ENCODE peak calls at places on chromosome 7, in seven cellular contexts. W, B, J, E, P, X and S are unnamed samples.

GRCh38 chr7:134454277-134454676 is 4.6 kb downstream of the AKR1B1 start:
- DNase-seq in W (no peak), B (peak; percentile 64), J (no peak), E (no peak), P (no peak), X (no peak), S (no peak)

GRCh38 chr7:108016841-108017775 is 14.1 kb upstream of the LAMB1 start:
- DNase-seq in W (peak; percentile 46), B (peak; percentile 70), J (no peak), E (no peak), P (peak; percentile 61), X (no peak), S (no peak)

GRCh38 chr7:114243019-114243507 is 171.6 kb upstream of the FOXP2 start:
- DNase-seq in W (no peak), B (no peak), J (no peak), E (no peak), P (peak; percentile 41), X (no peak), S (peak; percentile 31)

GRCh38 chr7:1248077-1248458 is 15.4 kb downstream of the UNCX start:
- DNase-seq in W (no peak), B (no peak), J (no peak), E (no peak), P (no peak), X (no peak), S (no peak)

GRCh38 chr7:134727711-134728110 is 51.7 kb upstream of the CALD1 start:
- DNase-seq in W (no peak), B (peak; percentile 53), J (no peak), E (no peak), P (no peak), X (no peak), S (no peak)

GRCh38 chr7:45922810-45923209 is 1.7 kb upstream of the IGFBP3 start:
- DNase-seq in W (no peak), B (no peak), J (no peak), E (no peak), P (no peak), X (peak; percentile 58), S (no peak)

GRCh38 chr7:73341877-73342276 is 13.9 kb downstream of the FKBP6 start:
- DNase-seq in W (no peak), B (peak; percentile 91), J (no peak), E (no peak), P (peak; percentile 74), X (no peak), S (peak; percentile 10)

GRCh38 chr7:1647961-1648631 is 22.0 kb upstream of the ELFN1 start:
- DNase-seq in W (no peak), B (no peak), J (peak; percentile 47), E (peak; percentile 83), P (no peak), X (peak; percentile 65), S (no peak)

GRCh38 chr7:94445696-94446194 is 51.0 kb downstream of the COL1A2 start:
- DNase-seq in W (no peak), B (no peak), J (no peak), E (no peak), P (no peak), X (no peak), S (no peak)

GRCh38 chr7:106111671-106112117 is 418 bp downstream of the SYPL1 start:
- DNase-seq in W (peak; percentile 29), B (no peak), J (peak; percentile 75), E (peak; percentile 86), P (peak; percentile 65), X (peak; percentile 65), S (no peak)

GRCh38 chr7:40221836-40222235 is 87.0 kb downstream of the SUGCT start:
- DNase-seq in W (no peak), B (peak; percentile 92), J (no peak), E (no peak), P (peak; percentile 97), X (no peak), S (no peak)

GRCh38 chr7:146090023-146090645 is 26.5 kb upstream of the CNTNAP2 start:
- DNase-seq in W (peak; percentile 56), B (no peak), J (peak; percentile 4), E (no peak), P (peak; percentile 23), X (no peak), S (peak; percentile 1)

GRCh38 chr7:121575194-121575766 is 179.2 kb upstream of the FAM3C start:
- DNase-seq in W (no peak), B (no peak), J (no peak), E (no peak), P (no peak), X (no peak), S (no peak)

GRCh38 chr7:116551692-116552091 is 26.9 kb downstream of the CAV1 start:
- DNase-seq in W (no peak), B (no peak), J (no peak), E (no peak), P (no peak), X (no peak), S (no peak)

GRCh38 chr7:23333671-23334246 is 34.6 kb downstream of the MALSU1 start:
- DNase-seq in W (no peak), B (peak; percentile 96), J (no peak), E (peak; percentile 15), P (peak; percentile 94), X (no peak), S (no peak)

GRCh38 chr7:11437987-11438386 is 394.0 kb downstream of the THSD7A start:
- DNase-seq in W (no peak), B (peak; percentile 7), J (no peak), E (no peak), P (peak; percentile 41), X (no peak), S (no peak)

GRCh38 chr7:106284516-106285050 is at the start of gene NAMPT:
- DNase-seq in W (peak; percentile 63), B (no peak), J (peak; percentile 79), E (peak; percentile 60), P (no peak), X (peak; percentile 59), S (peak; percentile 65)

GRCh38 chr7:105261689-105262088 is 127.0 kb downstream of the SRPK2 start:
- DNase-seq in W (no peak), B (peak; percentile 35), J (no peak), E (no peak), P (no peak), X (no peak), S (no peak)

GRCh38 chr7:12764355-12765000 is 77.0 kb downstream of the ARL4A start:
- DNase-seq in W (no peak), B (peak; percentile 20), J (no peak), E (no peak), P (no peak), X (no peak), S (no peak)

GRCh38 chr7:128826916-128827247 is 3.3 kb upstream of the FLNC start:
- DNase-seq in W (no peak), B (no peak), J (no peak), E (no peak), P (no peak), X (no peak), S (no peak)

GRCh38 chr7:148447221-148447845 is 143.2 kb upstream of the C7orf33 start:
- DNase-seq in W (no peak), B (no peak), J (no peak), E (no peak), P (no peak), X (no peak), S (no peak)

GRCh38 chr7:131381069-131381838 is 53.6 kb downstream of the MKLN1 start:
- DNase-seq in W (no peak), B (peak; percentile 78), J (no peak), E (no peak), P (peak; percentile 59), X (no peak), S (no peak)

GRCh38 chr7:24827027-24827426 is 69.8 kb upstream of the GSDME start:
- DNase-seq in W (no peak), B (no peak), J (no peak), E (no peak), P (no peak), X (no peak), S (no peak)

GRCh38 chr7:24828871-24829661 is 71.8 kb upstream of the GSDME start:
- DNase-seq in W (no peak), B (no peak), J (no peak), E (no peak), P (peak; percentile 83), X (no peak), S (no peak)

GRCh38 chr7:24825931-24826661 is 68.8 kb upstream of the GSDME start:
- DNase-seq in W (peak; percentile 53), B (peak; percentile 63), J (no peak), E (no peak), P (peak; percentile 84), X (no peak), S (peak; percentile 94)

GRCh38 chr7:24826662-24827020 is 69.4 kb upstream of the GSDME start:
- DNase-seq in W (no peak), B (no peak), J (no peak), E (no peak), P (peak; percentile 56), X (no peak), S (no peak)

DNA sequence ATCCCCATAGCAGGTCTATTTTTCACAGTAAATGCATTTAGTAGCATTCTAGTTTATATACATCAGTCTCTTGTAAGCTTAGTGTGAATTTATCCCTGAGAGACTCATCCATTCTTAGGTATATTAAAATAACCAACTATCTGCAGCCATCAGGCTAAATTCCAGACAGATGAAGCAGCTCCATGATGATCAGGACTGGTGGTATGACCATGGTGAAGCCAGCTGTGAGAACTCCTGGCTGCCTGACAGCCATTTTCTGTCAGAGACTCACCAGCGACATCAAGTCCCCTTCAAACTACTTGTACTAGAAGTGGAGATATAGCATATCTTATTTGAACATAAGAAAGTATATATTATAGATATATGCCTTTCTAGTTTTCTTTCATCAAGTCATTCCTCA is 70.3 kb upstream of the GSDME start:
- DNase-seq in W (no peak), B (peak; percentile 87), J (no peak), E (no peak), P (peak; percentile 66), X (no peak), S (no peak)
- TF ChIP-seq CTCF in W (no peak), B (no peak), J (no peak), E (no peak), P (no peak), X (no peak), S (no peak)

DNA sequence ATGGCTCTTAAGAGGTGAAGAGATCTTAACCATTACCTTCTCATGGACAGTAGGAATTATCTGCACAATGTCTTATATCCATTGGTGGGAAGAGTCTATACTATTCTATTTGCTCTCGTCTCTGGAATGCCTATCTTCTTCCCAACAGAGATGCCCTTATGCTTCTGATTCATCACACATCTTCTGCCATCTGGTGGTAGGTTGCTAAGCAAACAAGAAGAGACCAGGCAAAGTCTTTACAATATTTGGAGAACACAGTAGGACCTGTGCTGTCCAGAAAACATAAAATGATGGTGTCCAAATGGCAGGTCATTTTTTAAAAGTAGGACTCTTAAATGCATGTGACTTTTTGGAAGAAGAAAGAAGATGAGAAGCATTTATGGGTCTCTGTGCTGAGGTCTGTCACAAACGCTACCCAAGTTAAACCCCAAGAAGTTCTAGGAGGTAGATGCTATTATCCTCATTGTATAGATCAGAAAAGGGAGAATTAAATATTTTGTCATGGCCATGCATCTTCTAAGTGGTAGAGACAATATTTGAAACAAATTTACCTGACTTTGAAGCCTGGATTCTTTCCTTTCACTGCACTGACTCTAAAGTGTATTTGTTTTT is 67.8 kb upstream of the NXPH1 start:
- DNase-seq in W (peak; percentile 72), B (no peak), J (no peak), E (no peak), P (no peak), X (no peak), S (peak; percentile 28)
- TF ChIP-seq CTCF in W (peak; percentile 93), B (no peak), J (peak; percentile 48), E (peak; percentile 44), P (peak; percentile 14), X (no peak), S (peak; percentile 71)

GRCh38 chr7:31175672-31176071 is 123.6 kb downstream of the ADCYAP1R1 start:
- DNase-seq in W (peak; percentile 60), B (no peak), J (no peak), E (no peak), P (no peak), X (no peak), S (no peak)
- TF ChIP-seq CTCF in W (peak; percentile 44), B (no peak), J (peak; percentile 13), E (no peak), P (no peak), X (no peak), S (no peak)

GRCh38 chr7:51253157-51253556 is 63.5 kb downstream of the COBL start:
- DNase-seq in W (no peak), B (no peak), J (no peak), E (no peak), P (no peak), X (peak; percentile 23), S (peak; percentile 49)
- TF ChIP-seq CTCF in W (peak; percentile 30), B (no peak), J (no peak), E (peak; percentile 18), P (no peak), X (no peak), S (no peak)